ENCODE peak calls at places on chromosomes 5 and 9, in five cellular contexts. R, W, Y, J and V are unnamed samples.

GRCh38 chr9:112050544-112051475 is 124.3 kb downstream of the SUSD1 start:
- DNase-seq in W (no peak), R (peak), J (no peak), Y (no peak), V (no peak)

GRCh38 chr5:169160405-169160901 is 140.5 kb downstream of the SLIT3 start:
- DNase-seq in Y (no peak), R (peak), W (no peak), J (no peak), V (no peak)

GRCh38 chr5:81945867-81946266 is 26.0 kb upstream of the ATG10 start:
- DNase-seq in Y (no peak), R (no peak), W (no peak), J (no peak), V (no peak)

GRCh38 chr9:131936929-131937328 is 142.7 kb downstream of the MED27 start:
- DNase-seq in R (no peak), Y (no peak), J (no peak), W (no peak), V (no peak)

GRCh38 chr9:16866542-16866941 is 3.9 kb downstream of the BNC2 start:
- DNase-seq in R (no peak), Y (no peak), J (no peak), W (no peak), V (no peak)

GRCh38 chr9:36808246-36808645 is 225.8 kb downstream of the PAX5 start:
- DNase-seq in R (no peak), W (no peak), Y (no peak), J (no peak), V (no peak)

GRCh38 chr5:123844873-123845272 is 332.9 kb downstream of the CSNK1G3 start:
- DNase-seq in J (no peak), W (no peak), R (peak), Y (no peak), V (no peak)

GRCh38 chr5:137186759-137187461 is 312.2 kb downstream of the SPOCK1 start:
- DNase-seq in Y (no peak), J (no peak), W (no peak), R (peak), V (no peak)

GRCh38 chr9:129400971-129401622 is 219.8 kb downstream of the C9orf50 start:
- DNase-seq in Y (no peak), R (no peak), W (no peak), J (no peak), V (no peak)

GRCh38 chr5:143014017-143014651 is 244.0 kb downstream of the ARHGAP26 start:
- DNase-seq in Y (no peak), R (no peak), J (peak), W (peak), V (no peak)

GRCh38 chr5:111738118-111738517 is 18.9 kb downstream of the NREP start:
- DNase-seq in Y (no peak), R (no peak), J (no peak), W (no peak), V (no peak)

GRCh38 chr5:111574316-111574715 is 62.0 kb upstream of the STARD4 start:
- DNase-seq in W (no peak), R (peak), Y (no peak), J (no peak), V (no peak)

GRCh38 chr5:41763096-41763495 is 107.1 kb downstream of the OXCT1 start:
- DNase-seq in R (peak), J (no peak), Y (no peak), W (no peak), V (no peak)

GRCh38 chr5:109863752-109864151 is 174.0 kb downstream of the MAN2A1 start:
- DNase-seq in J (no peak), R (no peak), W (no peak), Y (no peak), V (no peak)